ENCODE peak calls at places on chromosome 21, in four cellular contexts. E is H1, A is HepG2, H is GM12878. W is an unnamed sample. For H3K9me3, the result is how much of the 10 kb centered on the place peaks cover.

GRCh38 chr21:36846624-36847023 is 119.8 kb downstream of the HLCS start:
- DNase-seq in E (no peak), H (no peak), A (no peak), W (no peak)

GRCh38 chr21:43362928-43363314 is 64.0 kb downstream of the SIK1 start:
- DNase-seq in H (no peak), A (no peak), E (no peak), W (no peak)

GRCh38 chr21:27674037-27674436 is 707.1 kb upstream of the ADAMTS5 start:
- DNase-seq in A (no peak), E (no peak), H (no peak), W (no peak)

GRCh38 chr21:33237446-33237845 is 7.7 kb downstream of the IFNAR2 start:
- DNase-seq in A (no peak), H (no peak), E (no peak), W (no peak)

GRCh38 chr21:34279883-34280282 is 83.9 kb upstream of the KCNE2 start:
- DNase-seq in H (no peak), A (no peak), E (no peak), W (no peak)

GRCh38 chr21:43194303-43195130 is 25.7 kb downstream of the CRYAA start:
- DNase-seq in H (no peak), A (peak), E (no peak), W (no peak)

GRCh38 chr21:17688912-17689874 is 76.5 kb upstream of the BTG3 start:
- DNase-seq in A (peak), E (peak), H (no peak), W (no peak)

GRCh38 chr21:33403128-33403785 is at the start of gene IFNGR2:
- DNase-seq in E (peak), A (no peak), H (no peak), W (no peak)

GRCh38 chr21:28867401-28867800 is 125.3 kb downstream of the LTN1 start:
- DNase-seq in A (no peak), H (no peak), E (no peak), W (no peak)

GRCh38 chr21:42031816-42032215 is 21.7 kb upstream of the ZBTB21 start:
- DNase-seq in H (no peak), E (no peak), A (no peak), W (no peak)

GRCh38 chr21:16992448-16992847 is 520.4 kb upstream of the CXADR start:
- DNase-seq in A (peak), H (no peak), E (no peak), W (no peak)

GRCh38 chr21:42845296-42845965 is 33.9 kb downstream of the WDR4 start:
- DNase-seq in A (no peak), E (no peak), H (no peak), W (no peak)

GRCh38 chr21:9839011-9839661 is 682.2 kb upstream of the TPTE start:
- DNase-seq in E (no peak), A (no peak), H (no peak), W (no peak)

GRCh38 chr21:41675574-41675973 is 91.3 kb downstream of the RIPK4 start:
- DNase-seq in A (no peak), E (no peak), H (no peak), W (no peak)

GRCh38 chr21:29024474-29025327 is at the start of gene USP16:
- DNase-seq in E (peak), A (peak), H (peak), W (peak)

GRCh38 chr21:42547001-42547905 is 33.6 kb downstream of the SLC37A1 start:
- DNase-seq in A (no peak), E (no peak), H (no peak), W (no peak)

GRCh38 chr21:21188513-21189188 is 190.4 kb downstream of the NCAM2 start:
- DNase-seq in H (no peak), A (no peak), E (no peak), W (no peak)

GRCh38 chr21:14056771-14057191 is 154.0 kb downstream of the LIPI start:
- DNase-seq in E (no peak), H (no peak), A (no peak), W (no peak)

GRCh38 chr21:25578070-25578961 is 29.0 kb downstream of the MRPL39 start:
- DNase-seq in H (peak), A (peak), E (no peak), W (no peak)

GRCh38 chr21:21102874-21103273 is 104.7 kb downstream of the NCAM2 start:
- DNase-seq in A (no peak), H (no peak), E (no peak), W (no peak)

GRCh38 chr21:26850116-26850643 is 5.0 kb upstream of the ADAMTS1 start:
- DNase-seq in E (no peak), H (peak), A (peak), W (peak)

GRCh38 chr21:26972131-26972707 is 5.3 kb upstream of the ADAMTS5 start:
- DNase-seq in H (no peak), E (no peak), A (no peak), W (no peak)

GRCh38 chr21:37870229-37870628 is 46.0 kb downstream of the KCNJ6 start:
- DNase-seq in E (no peak), H (no peak), A (no peak), W (no peak)
- TF ChIP-seq SUZ12 in E (no peak), H (no peak), A (no peak), W (no peak)

GRCh38 chr21:44647222-44647552 is 973 bp downstream of the KRTAP10-11 start:
- DNase-seq in H (no peak), A (no peak), E (no peak), W (no peak)
- H3K9me3 ChIP-seq in H (under half), A (under half), E (under half), W (under half)

DNA sequence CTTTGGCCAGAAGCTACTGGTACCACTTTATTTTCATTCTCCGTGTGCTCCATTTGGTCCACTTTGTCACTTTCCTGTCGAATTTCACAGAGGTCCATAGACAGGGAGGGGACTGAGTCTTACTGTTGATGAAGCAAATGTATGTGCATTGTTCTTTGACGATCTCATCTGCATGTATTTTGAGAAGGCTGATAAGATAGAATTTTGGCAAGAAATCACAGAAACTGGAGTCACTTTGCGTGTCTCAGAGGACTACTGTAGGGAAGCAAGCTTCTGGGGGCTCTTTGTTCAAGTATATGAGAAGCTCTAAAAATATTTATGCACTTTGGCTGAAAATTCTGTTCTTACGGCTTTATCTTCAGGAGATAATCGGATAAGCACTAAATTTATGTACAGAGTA is 78.1 kb downstream of the PCBP3 start:
- DNase-seq in A (no peak), E (no peak), H (no peak), W (no peak)
- TF ChIP-seq YY1 in A (no peak), E (no peak), H (no peak), W (no peak)

GRCh38 chr21:31514598-31514997 is 144.9 kb upstream of the SOD1 start:
- DNase-seq in E (peak), H (no peak), A (no peak), W (peak)
- TF ChIP-seq SUZ12 in E (no peak), H (no peak), A (no peak), W (no peak)

GRCh38 chr21:35792569-35792968 is 267.8 kb downstream of the SETD4 start:
- DNase-seq in A (no peak), E (no peak), H (no peak), W (no peak)
- H3K9me3 ChIP-seq in A (under half), E (under half), H (under half), W (under half)

GRCh38 chr21:31991356-31992331 is 118.8 kb downstream of the HUNK start:
- DNase-seq in A (no peak), H (no peak), E (peak), W (no peak)

GRCh38 chr21:31988492-31989285 is 115.9 kb downstream of the HUNK start:
- DNase-seq in A (no peak), E (no peak), H (no peak), W (no peak)

GRCh38 chr21:31986035-31986856 is 113.4 kb downstream of the HUNK start:
- DNase-seq in A (no peak), H (no peak), E (no peak), W (no peak)

GRCh38 chr21:31985398-31985797 is 112.6 kb downstream of the HUNK start:
- DNase-seq in A (no peak), H (no peak), E (no peak), W (no peak)

GRCh38 chr21:31987696-31988095 is 114.9 kb downstream of the HUNK start:
- DNase-seq in A (no peak), E (no peak), H (no peak), W (no peak)
- TF ChIP-seq YY1 in A (no peak), E (no peak), H (no peak), W (no peak)

DNA sequence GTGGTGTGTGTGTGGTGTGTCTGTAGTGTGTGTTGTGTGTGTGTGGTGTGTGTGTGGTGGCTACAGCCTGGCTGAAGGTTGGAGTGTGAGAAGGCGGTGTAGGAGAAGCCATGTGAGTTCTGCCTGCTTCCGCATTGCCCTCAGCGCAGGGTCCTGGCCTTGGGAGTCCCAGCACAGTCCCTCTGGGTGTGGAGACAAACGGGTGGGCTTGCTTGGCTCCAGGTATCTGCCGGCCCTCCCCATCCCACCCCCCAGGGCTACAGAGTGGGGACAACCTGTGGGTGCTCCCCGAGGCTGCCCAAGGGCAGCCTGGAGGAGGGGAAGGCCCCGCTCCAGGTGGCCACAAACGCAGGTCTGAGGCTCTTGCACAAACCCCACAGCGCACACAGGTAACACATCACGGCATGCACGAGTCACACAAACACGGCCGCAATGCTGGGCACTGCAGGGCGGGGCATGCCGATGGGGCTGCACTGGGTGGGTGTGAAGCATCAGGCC is 31.7 kb upstream of the ADARB1 start:
- DNase-seq in E (no peak), A (no peak), H (no peak), W (no peak)
- TF ChIP-seq SUZ12 in E (no peak), A (no peak), H (no peak), W (no peak)

GRCh38 chr21:7957713-7958064 is 2563.7 kb upstream of the TPTE start:
- DNase-seq in H (no peak), E (no peak), A (no peak), W (no peak)
- H3K9me3 ChIP-seq in H (under half), E (half or more), A (under half), W (under half)

DNA sequence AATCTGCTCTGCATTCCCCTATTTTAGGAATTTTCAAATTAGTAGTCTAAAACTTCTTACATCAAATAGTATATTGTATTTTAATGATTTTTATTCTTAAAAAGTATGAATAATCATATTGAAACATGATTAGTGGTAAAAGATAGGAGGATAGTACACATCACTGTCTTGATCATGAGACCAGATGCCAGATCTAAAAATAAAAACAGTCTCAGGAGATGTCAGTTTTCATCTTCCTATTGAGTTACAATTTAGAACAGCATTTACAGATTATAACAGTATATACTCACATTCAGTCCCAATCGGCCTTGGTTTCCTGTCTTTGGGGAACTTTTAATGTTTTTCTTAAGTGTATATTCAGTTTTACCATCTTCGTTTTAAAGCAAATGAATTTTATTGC is 95.9 kb downstream of the USP25 start:
- DNase-seq in H (no peak), A (no peak), E (no peak), W (no peak)
- TF ChIP-seq YY1 in H (no peak), A (no peak), E (no peak), W (no peak)

DNA sequence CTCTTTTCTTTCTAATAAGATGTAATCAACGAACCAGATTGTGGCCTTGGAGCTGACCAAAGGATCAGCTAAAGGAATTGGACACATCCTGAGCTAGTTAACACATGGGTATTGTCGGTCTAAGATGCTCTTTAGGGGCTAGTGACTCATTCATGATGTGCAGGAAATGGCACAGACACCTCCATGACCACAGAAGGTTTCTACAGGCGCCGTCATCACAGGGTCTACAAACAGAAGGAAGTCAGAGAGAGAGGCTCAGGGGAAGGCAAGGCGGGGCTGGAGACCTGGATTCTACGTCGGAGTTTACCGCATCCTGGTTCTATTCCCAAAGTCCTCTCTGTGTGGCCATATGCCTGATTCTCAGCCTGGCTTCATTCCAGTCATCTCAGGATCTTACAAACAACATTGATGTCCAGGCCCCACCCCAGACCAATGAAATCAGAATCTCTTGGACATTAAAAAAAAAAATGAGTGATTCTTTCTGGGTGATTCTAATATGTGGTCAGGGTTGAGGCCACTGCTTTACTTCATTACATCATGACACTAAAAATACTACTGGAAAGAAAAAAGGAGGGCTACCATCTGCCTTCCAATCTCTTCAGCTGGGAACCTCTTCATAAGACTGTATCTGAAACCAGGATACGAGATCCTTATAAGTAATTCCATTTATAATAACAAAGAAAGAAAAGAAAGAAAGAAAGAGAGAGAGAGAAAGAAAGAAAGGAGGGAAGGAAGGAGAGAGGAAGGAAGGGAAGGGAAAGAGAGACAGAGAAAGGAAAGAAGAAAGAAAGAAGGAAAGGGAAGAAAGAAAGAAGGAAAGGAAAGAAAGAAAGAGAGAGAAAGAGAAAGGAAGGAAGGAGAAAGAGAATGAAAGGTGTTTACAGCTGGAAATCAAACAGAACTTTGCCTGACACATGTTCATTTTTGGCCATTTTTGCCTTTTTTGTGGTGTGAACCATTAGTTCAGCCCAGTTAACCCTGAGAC is 11.6 kb upstream of the KCNJ15 start:
- DNase-seq in H (peak), A (no peak), E (no peak), W (no peak)
- TF ChIP-seq SUZ12 in H (no peak), A (no peak), E (no peak), W (no peak)

W was measured in NT2/D1.